ENCODE peak calls at places on chromosomes 13 and 19, in nine cellular contexts. One of them, this sample, is unnamed.

GRCh38 chr13:21074601-21075302 is 13.4 kb upstream of the LATS2 start:
- DNase-seq in stimulated activated CD8-positive, alpha-beta memory T cell treated with anti-CD3 and anti-CD28 coated beads, Interleukin-4, amount 100 ng/mL, for 1 hour: no peak
- DNase-seq in left colon: no peak
- DNase-seq in KG1: peak; percentile 89
- DNase-seq in psoas muscle: no peak
- DNase-seq in RPMI8226: no peak
- DNase-seq in GM10248: no peak
- DNase-seq in sciatic nerve: no peak
- DNase-seq in T-helper 2 cell treated with Interferon-gamma antibody and Interleukin-4, amounts not matched to agents 5 μg/mL and 100 μg/mL, for 36 hours: peak; percentile 47
- DNase-seq in this sample: no peak

GRCh38 chr19:12527034-12527836 is 24.0 kb downstream of the ZNF564 start:
- DNase-seq in stimulated activated CD8-positive, alpha-beta memory T cell treated with anti-CD3 and anti-CD28 coated beads, Interleukin-4, amount 100 ng/mL, for 1 hour: no peak
- DNase-seq in left colon: no peak
- DNase-seq in KG1: no peak
- DNase-seq in psoas muscle: no peak
- DNase-seq in RPMI8226: no peak
- DNase-seq in GM10248: no peak
- DNase-seq in sciatic nerve: no peak
- DNase-seq in T-helper 2 cell treated with Interferon-gamma antibody and Interleukin-4, amounts not matched to agents 5 μg/mL and 100 μg/mL, for 36 hours: no peak
- DNase-seq in this sample: no peak

GRCh38 chr13:63497601-63498000 is 2082.0 kb upstream of the PCDH20 start:
- DNase-seq in stimulated activated CD8-positive, alpha-beta memory T cell treated with anti-CD3 and anti-CD28 coated beads, Interleukin-4, amount 100 ng/mL, for 1 hour: no peak
- DNase-seq in left colon: no peak
- DNase-seq in KG1: no peak
- DNase-seq in psoas muscle: no peak
- DNase-seq in RPMI8226: no peak
- DNase-seq in GM10248: no peak
- DNase-seq in sciatic nerve: no peak
- DNase-seq in T-helper 2 cell treated with Interferon-gamma antibody and Interleukin-4, amounts not matched to agents 5 μg/mL and 100 μg/mL, for 36 hours: no peak
- DNase-seq in this sample: no peak

GRCh38 chr13:41915096-41915495 is 45.8 kb downstream of the VWA8 start:
- DNase-seq in stimulated activated CD8-positive, alpha-beta memory T cell treated with anti-CD3 and anti-CD28 coated beads, Interleukin-4, amount 100 ng/mL, for 1 hour: no peak
- DNase-seq in left colon: no peak
- DNase-seq in KG1: no peak
- DNase-seq in psoas muscle: no peak
- DNase-seq in RPMI8226: peak; percentile 8
- DNase-seq in GM10248: no peak
- DNase-seq in sciatic nerve: no peak
- DNase-seq in T-helper 2 cell treated with Interferon-gamma antibody and Interleukin-4, amounts not matched to agents 5 μg/mL and 100 μg/mL, for 36 hours: no peak
- DNase-seq in this sample: no peak

GRCh38 chr13:99356216-99357089 is 49.3 kb upstream of the GPR183 start:
- DNase-seq in stimulated activated CD8-positive, alpha-beta memory T cell treated with anti-CD3 and anti-CD28 coated beads, Interleukin-4, amount 100 ng/mL, for 1 hour: no peak
- DNase-seq in left colon: no peak
- DNase-seq in KG1: peak; percentile 87
- DNase-seq in psoas muscle: no peak
- DNase-seq in RPMI8226: peak; percentile 73
- DNase-seq in GM10248: peak; percentile 75
- DNase-seq in sciatic nerve: no peak
- DNase-seq in T-helper 2 cell treated with Interferon-gamma antibody and Interleukin-4, amounts not matched to agents 5 μg/mL and 100 μg/mL, for 36 hours: peak; percentile 77
- DNase-seq in this sample: peak; percentile 39

GRCh38 chr13:25137624-25137892 is 34.5 kb downstream of the AMER2 start:
- DNase-seq in stimulated activated CD8-positive, alpha-beta memory T cell treated with anti-CD3 and anti-CD28 coated beads, Interleukin-4, amount 100 ng/mL, for 1 hour: no peak
- DNase-seq in left colon: no peak
- DNase-seq in KG1: no peak
- DNase-seq in psoas muscle: no peak
- DNase-seq in RPMI8226: no peak
- DNase-seq in GM10248: no peak
- DNase-seq in sciatic nerve: no peak
- DNase-seq in T-helper 2 cell treated with Interferon-gamma antibody and Interleukin-4, amounts not matched to agents 5 μg/mL and 100 μg/mL, for 36 hours: no peak
- DNase-seq in this sample: no peak

GRCh38 chr13:114104626-114105350 is 27.6 kb downstream of the RASA3 start:
- DNase-seq in stimulated activated CD8-positive, alpha-beta memory T cell treated with anti-CD3 and anti-CD28 coated beads, Interleukin-4, amount 100 ng/mL, for 1 hour: no peak
- DNase-seq in left colon: peak; percentile 2
- DNase-seq in KG1: no peak
- DNase-seq in psoas muscle: peak; percentile 8
- DNase-seq in RPMI8226: no peak
- DNase-seq in GM10248: no peak
- DNase-seq in sciatic nerve: peak; percentile 54
- DNase-seq in T-helper 2 cell treated with Interferon-gamma antibody and Interleukin-4, amounts not matched to agents 5 μg/mL and 100 μg/mL, for 36 hours: no peak
- DNase-seq in this sample: no peak

GRCh38 chr13:71870036-71870435 is 3.0 kb upstream of the DACH1 start:
- DNase-seq in stimulated activated CD8-positive, alpha-beta memory T cell treated with anti-CD3 and anti-CD28 coated beads, Interleukin-4, amount 100 ng/mL, for 1 hour: no peak
- DNase-seq in left colon: no peak
- DNase-seq in KG1: no peak
- DNase-seq in psoas muscle: no peak
- DNase-seq in RPMI8226: no peak
- DNase-seq in GM10248: no peak
- DNase-seq in sciatic nerve: no peak
- DNase-seq in T-helper 2 cell treated with Interferon-gamma antibody and Interleukin-4, amounts not matched to agents 5 μg/mL and 100 μg/mL, for 36 hours: no peak
- DNase-seq in this sample: no peak

GRCh38 chr19:32566246-32566830 is 14.7 kb upstream of the PDCD5 start:
- DNase-seq in stimulated activated CD8-positive, alpha-beta memory T cell treated with anti-CD3 and anti-CD28 coated beads, Interleukin-4, amount 100 ng/mL, for 1 hour: no peak
- DNase-seq in left colon: no peak
- DNase-seq in KG1: no peak
- DNase-seq in psoas muscle: no peak
- DNase-seq in RPMI8226: no peak
- DNase-seq in GM10248: no peak
- DNase-seq in sciatic nerve: no peak
- DNase-seq in T-helper 2 cell treated with Interferon-gamma antibody and Interleukin-4, amounts not matched to agents 5 μg/mL and 100 μg/mL, for 36 hours: no peak
- DNase-seq in this sample: no peak

GRCh38 chr13:62294210-62294609 is 878.6 kb upstream of the PCDH20 start:
- DNase-seq in stimulated activated CD8-positive, alpha-beta memory T cell treated with anti-CD3 and anti-CD28 coated beads, Interleukin-4, amount 100 ng/mL, for 1 hour: no peak
- DNase-seq in left colon: no peak
- DNase-seq in KG1: no peak
- DNase-seq in psoas muscle: no peak
- DNase-seq in RPMI8226: no peak
- DNase-seq in GM10248: no peak
- DNase-seq in sciatic nerve: no peak
- DNase-seq in T-helper 2 cell treated with Interferon-gamma antibody and Interleukin-4, amounts not matched to agents 5 μg/mL and 100 μg/mL, for 36 hours: no peak
- DNase-seq in this sample: no peak

GRCh38 chr13:49410006-49410405 is 33.9 kb downstream of the CAB39L start:
- DNase-seq in stimulated activated CD8-positive, alpha-beta memory T cell treated with anti-CD3 and anti-CD28 coated beads, Interleukin-4, amount 100 ng/mL, for 1 hour: no peak
- DNase-seq in left colon: no peak
- DNase-seq in KG1: no peak
- DNase-seq in psoas muscle: no peak
- DNase-seq in RPMI8226: no peak
- DNase-seq in GM10248: no peak
- DNase-seq in sciatic nerve: no peak
- DNase-seq in T-helper 2 cell treated with Interferon-gamma antibody and Interleukin-4, amounts not matched to agents 5 μg/mL and 100 μg/mL, for 36 hours: no peak
- DNase-seq in this sample: no peak

GRCh38 chr13:25922373-25922772 is 129.4 kb downstream of the SHISA2 start:
- DNase-seq in stimulated activated CD8-positive, alpha-beta memory T cell treated with anti-CD3 and anti-CD28 coated beads, Interleukin-4, amount 100 ng/mL, for 1 hour: no peak
- DNase-seq in left colon: no peak
- DNase-seq in KG1: no peak
- DNase-seq in psoas muscle: no peak
- DNase-seq in RPMI8226: no peak
- DNase-seq in GM10248: no peak
- DNase-seq in sciatic nerve: no peak
- DNase-seq in T-helper 2 cell treated with Interferon-gamma antibody and Interleukin-4, amounts not matched to agents 5 μg/mL and 100 μg/mL, for 36 hours: no peak
- DNase-seq in this sample: no peak

GRCh38 chr13:48334534-48335127 is 31.1 kb downstream of the RB1 start:
- DNase-seq in stimulated activated CD8-positive, alpha-beta memory T cell treated with anti-CD3 and anti-CD28 coated beads, Interleukin-4, amount 100 ng/mL, for 1 hour: no peak
- DNase-seq in left colon: no peak
- DNase-seq in KG1: peak; percentile 14
- DNase-seq in psoas muscle: no peak
- DNase-seq in RPMI8226: peak; percentile 35
- DNase-seq in GM10248: peak; percentile 29
- DNase-seq in sciatic nerve: no peak
- DNase-seq in T-helper 2 cell treated with Interferon-gamma antibody and Interleukin-4, amounts not matched to agents 5 μg/mL and 100 μg/mL, for 36 hours: no peak
- DNase-seq in this sample: no peak

GRCh38 chr13:29849731-29850212 is 645 bp downstream of the UBL3 start:
- DNase-seq in stimulated activated CD8-positive, alpha-beta memory T cell treated with anti-CD3 and anti-CD28 coated beads, Interleukin-4, amount 100 ng/mL, for 1 hour: peak; percentile 26
- DNase-seq in left colon: peak; percentile 75
- DNase-seq in KG1: no peak
- DNase-seq in psoas muscle: peak; percentile 65
- DNase-seq in RPMI8226: peak; percentile 20
- DNase-seq in GM10248: peak; percentile 32
- DNase-seq in sciatic nerve: peak; percentile 76
- DNase-seq in T-helper 2 cell treated with Interferon-gamma antibody and Interleukin-4, amounts not matched to agents 5 μg/mL and 100 μg/mL, for 36 hours: peak; percentile 38
- DNase-seq in this sample: no peak

GRCh38 chr13:30006246-30006645 is 155.8 kb upstream of the UBL3 start:
- DNase-seq in stimulated activated CD8-positive, alpha-beta memory T cell treated with anti-CD3 and anti-CD28 coated beads, Interleukin-4, amount 100 ng/mL, for 1 hour: no peak
- DNase-seq in left colon: no peak
- DNase-seq in KG1: no peak
- DNase-seq in psoas muscle: no peak
- DNase-seq in RPMI8226: no peak
- DNase-seq in GM10248: no peak
- DNase-seq in sciatic nerve: no peak
- DNase-seq in T-helper 2 cell treated with Interferon-gamma antibody and Interleukin-4, amounts not matched to agents 5 μg/mL and 100 μg/mL, for 36 hours: no peak
- DNase-seq in this sample: no peak

GRCh38 chr13:93227906-93228801 is 1.5 kb downstream of the GPC6 start:
- DNase-seq in stimulated activated CD8-positive, alpha-beta memory T cell treated with anti-CD3 and anti-CD28 coated beads, Interleukin-4, amount 100 ng/mL, for 1 hour: no peak
- DNase-seq in left colon: peak; percentile 10
- DNase-seq in KG1: peak; percentile 76
- DNase-seq in psoas muscle: peak; percentile 56
- DNase-seq in RPMI8226: no peak
- DNase-seq in GM10248: no peak
- DNase-seq in sciatic nerve: peak; percentile 71
- DNase-seq in T-helper 2 cell treated with Interferon-gamma antibody and Interleukin-4, amounts not matched to agents 5 μg/mL and 100 μg/mL, for 36 hours: no peak
- DNase-seq in this sample: no peak

GRCh38 chr13:39263033-39263432 is 224.8 kb downstream of the NHLRC3 start:
- DNase-seq in stimulated activated CD8-positive, alpha-beta memory T cell treated with anti-CD3 and anti-CD28 coated beads, Interleukin-4, amount 100 ng/mL, for 1 hour: no peak
- DNase-seq in left colon: peak; percentile 12
- DNase-seq in KG1: no peak
- DNase-seq in psoas muscle: peak; percentile 13
- DNase-seq in RPMI8226: peak; percentile 21
- DNase-seq in GM10248: peak; percentile 55
- DNase-seq in sciatic nerve: peak; percentile 58
- DNase-seq in T-helper 2 cell treated with Interferon-gamma antibody and Interleukin-4, amounts not matched to agents 5 μg/mL and 100 μg/mL, for 36 hours: peak; percentile 22
- DNase-seq in this sample: no peak

GRCh38 chr13:32880636-32881035 is 135.6 kb upstream of the KL start:
- DNase-seq in stimulated activated CD8-positive, alpha-beta memory T cell treated with anti-CD3 and anti-CD28 coated beads, Interleukin-4, amount 100 ng/mL, for 1 hour: no peak
- DNase-seq in left colon: no peak
- DNase-seq in KG1: no peak
- DNase-seq in psoas muscle: no peak
- DNase-seq in RPMI8226: no peak
- DNase-seq in GM10248: no peak
- DNase-seq in sciatic nerve: no peak
- DNase-seq in T-helper 2 cell treated with Interferon-gamma antibody and Interleukin-4, amounts not matched to agents 5 μg/mL and 100 μg/mL, for 36 hours: no peak
- DNase-seq in this sample: no peak

GRCh38 chr19:51566489-51567100 is 4.5 kb upstream of the ZNF175 start:
- DNase-seq in stimulated activated CD8-positive, alpha-beta memory T cell treated with anti-CD3 and anti-CD28 coated beads, Interleukin-4, amount 100 ng/mL, for 1 hour: no peak
- DNase-seq in left colon: no peak
- DNase-seq in KG1: no peak
- DNase-seq in psoas muscle: no peak
- DNase-seq in RPMI8226: no peak
- DNase-seq in GM10248: no peak
- DNase-seq in sciatic nerve: no peak
- DNase-seq in T-helper 2 cell treated with Interferon-gamma antibody and Interleukin-4, amounts not matched to agents 5 μg/mL and 100 μg/mL, for 36 hours: no peak
- DNase-seq in this sample: no peak

GRCh38 chr19:34241513-34242337 is 12.6 kb upstream of the GARRE1 start:
- DNase-seq in stimulated activated CD8-positive, alpha-beta memory T cell treated with anti-CD3 and anti-CD28 coated beads, Interleukin-4, amount 100 ng/mL, for 1 hour: no peak
- DNase-seq in left colon: peak; percentile 76
- DNase-seq in KG1: no peak
- DNase-seq in psoas muscle: no peak
- DNase-seq in RPMI8226: peak; percentile 43
- DNase-seq in GM10248: no peak
- DNase-seq in sciatic nerve: no peak
- DNase-seq in T-helper 2 cell treated with Interferon-gamma antibody and Interleukin-4, amounts not matched to agents 5 μg/mL and 100 μg/mL, for 36 hours: no peak
- DNase-seq in this sample: no peak

GRCh38 chr13:50916701-50917184 is 7.2 kb downstream of the RNASEH2B start:
- DNase-seq in stimulated activated CD8-positive, alpha-beta memory T cell treated with anti-CD3 and anti-CD28 coated beads, Interleukin-4, amount 100 ng/mL, for 1 hour: no peak
- DNase-seq in left colon: peak; percentile 27
- DNase-seq in KG1: peak; percentile 73
- DNase-seq in psoas muscle: no peak
- DNase-seq in RPMI8226: peak; percentile 44
- DNase-seq in GM10248: peak; percentile 20
- DNase-seq in sciatic nerve: no peak
- DNase-seq in T-helper 2 cell treated with Interferon-gamma antibody and Interleukin-4, amounts not matched to agents 5 μg/mL and 100 μg/mL, for 36 hours: no peak
- DNase-seq in this sample: no peak

GRCh38 chr13:93345061-93345460 is 118.5 kb downstream of the GPC6 start:
- DNase-seq in stimulated activated CD8-positive, alpha-beta memory T cell treated with anti-CD3 and anti-CD28 coated beads, Interleukin-4, amount 100 ng/mL, for 1 hour: no peak
- DNase-seq in left colon: no peak
- DNase-seq in KG1: no peak
- DNase-seq in psoas muscle: no peak
- DNase-seq in RPMI8226: no peak
- DNase-seq in GM10248: no peak
- DNase-seq in sciatic nerve: no peak
- DNase-seq in T-helper 2 cell treated with Interferon-gamma antibody and Interleukin-4, amounts not matched to agents 5 μg/mL and 100 μg/mL, for 36 hours: no peak
- DNase-seq in this sample: no peak

GRCh38 chr13:79901336-79901735 is 420.4 kb downstream of the NDFIP2 start:
- DNase-seq in stimulated activated CD8-positive, alpha-beta memory T cell treated with anti-CD3 and anti-CD28 coated beads, Interleukin-4, amount 100 ng/mL, for 1 hour: no peak
- DNase-seq in left colon: no peak
- DNase-seq in KG1: no peak
- DNase-seq in psoas muscle: no peak
- DNase-seq in RPMI8226: no peak
- DNase-seq in GM10248: no peak
- DNase-seq in sciatic nerve: no peak
- DNase-seq in T-helper 2 cell treated with Interferon-gamma antibody and Interleukin-4, amounts not matched to agents 5 μg/mL and 100 μg/mL, for 36 hours: no peak
- DNase-seq in this sample: no peak

GRCh38 chr19:18698321-18699167 is 15.1 kb downstream of the CRTC1 start:
- DNase-seq in stimulated activated CD8-positive, alpha-beta memory T cell treated with anti-CD3 and anti-CD28 coated beads, Interleukin-4, amount 100 ng/mL, for 1 hour: no peak
- DNase-seq in left colon: no peak
- DNase-seq in KG1: no peak
- DNase-seq in psoas muscle: no peak
- DNase-seq in RPMI8226: peak; percentile 58
- DNase-seq in GM10248: no peak
- DNase-seq in sciatic nerve: no peak
- DNase-seq in T-helper 2 cell treated with Interferon-gamma antibody and Interleukin-4, amounts not matched to agents 5 μg/mL and 100 μg/mL, for 36 hours: no peak
- DNase-seq in this sample: no peak

GRCh38 chr13:30463820-30464495 is 1.8 kb downstream of the HMGB1 start:
- DNase-seq in stimulated activated CD8-positive, alpha-beta memory T cell treated with anti-CD3 and anti-CD28 coated beads, Interleukin-4, amount 100 ng/mL, for 1 hour: peak; percentile 44
- DNase-seq in left colon: peak; percentile 74
- DNase-seq in KG1: no peak
- DNase-seq in psoas muscle: no peak
- DNase-seq in RPMI8226: peak; percentile 59
- DNase-seq in GM10248: peak; percentile 57
- DNase-seq in sciatic nerve: peak; percentile 76
- DNase-seq in T-helper 2 cell treated with Interferon-gamma antibody and Interleukin-4, amounts not matched to agents 5 μg/mL and 100 μg/mL, for 36 hours: peak; percentile 81
- DNase-seq in this sample: no peak

GRCh38 chr13:35470671-35471465 is 5.6 kb downstream of the MAB21L1 start:
- DNase-seq in stimulated activated CD8-positive, alpha-beta memory T cell treated with anti-CD3 and anti-CD28 coated beads, Interleukin-4, amount 100 ng/mL, for 1 hour: no peak
- DNase-seq in left colon: peak; percentile 18
- DNase-seq in KG1: no peak
- DNase-seq in psoas muscle: peak; percentile 54
- DNase-seq in RPMI8226: no peak
- DNase-seq in GM10248: no peak
- DNase-seq in sciatic nerve: peak; percentile 65
- DNase-seq in T-helper 2 cell treated with Interferon-gamma antibody and Interleukin-4, amounts not matched to agents 5 μg/mL and 100 μg/mL, for 36 hours: no peak
- DNase-seq in this sample: no peak

GRCh38 chr19:29084266-29084665 is 128.7 kb downstream of the UQCRFS1 start:
- DNase-seq in stimulated activated CD8-positive, alpha-beta memory T cell treated with anti-CD3 and anti-CD28 coated beads, Interleukin-4, amount 100 ng/mL, for 1 hour: no peak
- DNase-seq in left colon: no peak
- DNase-seq in KG1: no peak
- DNase-seq in psoas muscle: no peak
- DNase-seq in RPMI8226: peak; percentile 20
- DNase-seq in GM10248: no peak
- DNase-seq in sciatic nerve: no peak
- DNase-seq in T-helper 2 cell treated with Interferon-gamma antibody and Interleukin-4, amounts not matched to agents 5 μg/mL and 100 μg/mL, for 36 hours: no peak
- DNase-seq in this sample: no peak

GRCh38 chr19:8213827-8214672 is 4.9 kb downstream of the CERS4 start:
- DNase-seq in stimulated activated CD8-positive, alpha-beta memory T cell treated with anti-CD3 and anti-CD28 coated beads, Interleukin-4, amount 100 ng/mL, for 1 hour: no peak
- DNase-seq in left colon: no peak
- DNase-seq in KG1: no peak
- DNase-seq in psoas muscle: no peak
- DNase-seq in RPMI8226: no peak
- DNase-seq in GM10248: no peak
- DNase-seq in sciatic nerve: no peak
- DNase-seq in T-helper 2 cell treated with Interferon-gamma antibody and Interleukin-4, amounts not matched to agents 5 μg/mL and 100 μg/mL, for 36 hours: no peak
- DNase-seq in this sample: no peak

GRCh38 chr13:94607056-94607455 is 5.4 kb downstream of the GPR180 start:
- DNase-seq in stimulated activated CD8-positive, alpha-beta memory T cell treated with anti-CD3 and anti-CD28 coated beads, Interleukin-4, amount 100 ng/mL, for 1 hour: no peak
- DNase-seq in left colon: no peak
- DNase-seq in KG1: no peak
- DNase-seq in psoas muscle: no peak
- DNase-seq in RPMI8226: no peak
- DNase-seq in GM10248: no peak
- DNase-seq in sciatic nerve: no peak
- DNase-seq in T-helper 2 cell treated with Interferon-gamma antibody and Interleukin-4, amounts not matched to agents 5 μg/mL and 100 μg/mL, for 36 hours: no peak
- DNase-seq in this sample: no peak

GRCh38 chr19:16540948-16541347 is 1.3 kb downstream of the CHERP start:
- DNase-seq in stimulated activated CD8-positive, alpha-beta memory T cell treated with anti-CD3 and anti-CD28 coated beads, Interleukin-4, amount 100 ng/mL, for 1 hour: no peak
- DNase-seq in left colon: no peak
- DNase-seq in KG1: no peak
- DNase-seq in psoas muscle: no peak
- DNase-seq in RPMI8226: no peak
- DNase-seq in GM10248: no peak
- DNase-seq in sciatic nerve: no peak
- DNase-seq in T-helper 2 cell treated with Interferon-gamma antibody and Interleukin-4, amounts not matched to agents 5 μg/mL and 100 μg/mL, for 36 hours: no peak
- DNase-seq in this sample: no peak

GRCh38 chr13:113951246-113951999 is 22.5 kb downstream of the C13orf46 start:
- DNase-seq in stimulated activated CD8-positive, alpha-beta memory T cell treated with anti-CD3 and anti-CD28 coated beads, Interleukin-4, amount 100 ng/mL, for 1 hour: no peak
- DNase-seq in left colon: peak; percentile 89
- DNase-seq in KG1: peak; percentile 3
- DNase-seq in psoas muscle: peak; percentile 89
- DNase-seq in RPMI8226: no peak
- DNase-seq in GM10248: peak; percentile 89
- DNase-seq in sciatic nerve: peak; percentile 94
- DNase-seq in T-helper 2 cell treated with Interferon-gamma antibody and Interleukin-4, amounts not matched to agents 5 μg/mL and 100 μg/mL, for 36 hours: peak; percentile 26
- DNase-seq in this sample: no peak

This sample was measured in AG04450.